ENCODE peak calls at places on chromosomes 5 and 9, in four cellular contexts. A, E, N and W are unnamed samples.

GRCh38 chr5:105789246-105789645 is 1881.5 kb downstream of the EFNA5 start:
- DNase-seq in A (no peak), E (no peak), N (no peak), W (no peak)

GRCh38 chr9:114849450-114849849 is 43.6 kb upstream of the TNFSF15 start:
- DNase-seq in A (no peak), E (no peak), N (no peak), W (no peak)

GRCh38 chr5:160929906-160930305 is 77.9 kb upstream of the ATP10B start:
- DNase-seq in A (no peak), E (no peak), N (no peak), W (no peak)

GRCh38 chr5:168227001-168227400 is 64.4 kb upstream of the WWC1 start:
- DNase-seq in A (peak), E (no peak), N (no peak), W (no peak)

GRCh38 chr5:31675472-31675871 is 36.5 kb downstream of the PDZD2 start:
- DNase-seq in A (no peak), E (no peak), N (no peak), W (no peak)

GRCh38 chr9:131013771-131014676 is 5.0 kb downstream of the LAMC3 start:
- DNase-seq in A (peak), E (no peak), N (no peak), W (no peak)

GRCh38 chr5:172902497-172903472 is 56.4 kb upstream of the RPL26L1 start:
- DNase-seq in A (peak), E (peak), N (no peak), W (peak)

GRCh38 chr5:37834542-37835399 is 5.1 kb downstream of the GDNF start:
- DNase-seq in A (no peak), E (peak), N (no peak), W (no peak)

GRCh38 chr5:80033513-80033912 is 1.6 kb upstream of the THBS4 start:
- DNase-seq in A (no peak), E (no peak), N (no peak), W (no peak)

GRCh38 chr9:114803886-114804285 is 2.0 kb downstream of the TNFSF15 start:
- DNase-seq in A (no peak), E (no peak), N (no peak), W (peak)

GRCh38 chr5:52896524-52897237 is 92.5 kb upstream of the ITGA2 start:
- DNase-seq in A (no peak), E (no peak), N (no peak), W (no peak)

GRCh38 chr5:73256462-73257260 is 83.7 kb downstream of the TMEM174 start:
- DNase-seq in A (no peak), E (no peak), N (no peak), W (peak)

GRCh38 chr5:72209515-72210115 is 102.3 kb downstream of the MAP1B start:
- DNase-seq in A (no peak), E (no peak), N (no peak), W (no peak)

GRCh38 chr9:74369844-74370243 is 127.3 kb upstream of the RORB start:
- DNase-seq in A (no peak), E (no peak), N (no peak), W (no peak)

GRCh38 chr5:1875843-1876671 is 6.7 kb downstream of the IRX4 start:
- DNase-seq in A (no peak), E (no peak), N (no peak), W (no peak)

GRCh38 chr9:120383999-120384924 is 195.7 kb downstream of the CDK5RAP2 start:
- DNase-seq in A (no peak), E (no peak), N (peak), W (peak)

GRCh38 chr5:163401271-163401670 is 36.1 kb upstream of the CCNG1 start:
- DNase-seq in A (no peak), E (no peak), N (no peak), W (no peak)

GRCh38 chr5:147559725-147560124 is 49.9 kb upstream of the DPYSL3 start:
- DNase-seq in A (no peak), E (no peak), N (no peak), W (no peak)

GRCh38 chr5:135441256-135441915 is 5.8 kb downstream of the DCANP1 start:
- DNase-seq in A (no peak), E (no peak), N (peak), W (no peak)

GRCh38 chr5:173481821-173482220 is 134.6 kb downstream of the BOD1 start:
- DNase-seq in A (no peak), E (no peak), N (no peak), W (no peak)

GRCh38 chr9:77667151-77667550 is 19.0 kb upstream of the GNA14 start:
- DNase-seq in A (no peak), E (no peak), N (no peak), W (no peak)

GRCh38 chr5:77103457-77103856 is 16.4 kb upstream of the ZBED3 start:
- DNase-seq in A (no peak), E (no peak), N (no peak), W (no peak)

GRCh38 chr9:108643756-108644510 is 211.9 kb downstream of the ACTL7B start:
- DNase-seq in A (no peak), E (no peak), N (no peak), W (no peak)

GRCh38 chr5:132873119-132873929 is at the start of gene LEAP2:
- DNase-seq in A (no peak), E (no peak), N (no peak), W (peak)

GRCh38 chr5:93053825-93054224 is 527.2 kb downstream of the NR2F1-AS1 start:
- DNase-seq in A (no peak), E (no peak), N (no peak), W (peak)

GRCh38 chr5:33401482-33402390 is 39.0 kb upstream of the TARS1 start:
- DNase-seq in A (no peak), E (no peak), N (no peak), W (peak)

GRCh38 chr9:5910413-5911057 is 19.8 kb downstream of the MLANA start:
- DNase-seq in A (no peak), E (no peak), N (no peak), W (no peak)

DNA sequence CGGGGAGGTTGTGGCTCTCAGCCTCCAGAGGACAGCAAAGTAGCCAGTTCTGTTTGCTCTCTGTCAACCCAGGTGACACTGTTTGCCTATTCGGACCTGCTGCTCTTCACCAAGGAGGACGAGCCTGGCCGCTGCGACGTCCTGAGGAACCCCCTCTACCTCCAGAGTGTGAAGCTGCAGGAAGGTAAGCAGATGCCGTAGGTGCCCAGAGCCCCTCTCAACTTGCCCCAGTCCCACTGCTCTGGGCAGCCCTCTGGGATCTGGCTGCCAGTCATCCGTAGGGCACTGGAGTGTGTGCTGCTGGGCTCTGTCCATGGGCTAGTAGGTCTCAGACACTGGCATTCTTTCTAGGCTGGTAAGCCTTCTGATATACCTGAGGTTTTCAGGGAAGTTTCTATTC is 59.3 kb downstream of the RGS3 start:
- DNase-seq in A (no peak), E (no peak), N (no peak), W (no peak)
- H3K4me3 ChIP-seq in A (no peak), E (no peak), N (no peak), W (no peak)

DNA sequence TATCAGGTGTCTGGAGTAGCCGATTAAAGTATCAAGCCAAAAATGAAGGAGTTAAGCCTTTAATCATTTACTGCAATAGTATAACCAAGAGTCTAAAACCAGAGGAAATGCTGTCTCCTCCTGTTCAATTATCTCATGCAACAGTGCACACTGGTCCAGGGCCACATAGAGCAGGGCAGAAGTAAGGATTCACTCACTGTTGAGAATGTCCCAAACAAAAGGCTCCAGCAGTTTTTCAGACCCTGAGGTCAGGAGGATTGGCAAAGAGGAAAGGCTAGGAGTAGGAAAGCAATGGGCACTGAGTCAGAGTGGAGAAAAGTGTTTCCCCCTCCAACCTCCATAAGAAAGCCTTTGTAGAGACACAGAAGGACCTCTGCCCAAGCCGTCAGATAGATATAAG is 168.2 kb downstream of the RNF180 start:
- DNase-seq in A (no peak), E (no peak), N (no peak), W (no peak)
- TF ChIP-seq POLR2A in A (no peak), E (no peak), N (no peak), W (no peak)

DNA sequence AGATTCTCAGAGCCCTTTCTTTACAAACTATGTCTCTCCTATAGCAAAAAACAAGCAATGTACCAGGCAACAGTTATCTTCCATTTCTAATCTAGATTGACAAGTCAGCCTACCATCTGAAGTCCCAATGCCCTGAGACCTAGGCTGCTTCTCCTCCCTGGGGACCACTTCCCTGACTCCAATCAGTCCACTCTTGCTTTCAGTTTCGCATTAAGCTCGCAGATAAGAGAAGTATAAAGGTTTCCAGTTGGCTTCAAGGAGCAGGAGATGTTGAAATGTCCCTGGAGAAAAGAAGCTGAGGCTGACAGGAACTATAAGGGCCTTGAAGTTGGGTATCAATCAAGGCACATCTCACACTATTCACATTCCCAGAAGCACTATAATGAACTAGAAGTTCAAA is 32.3 kb downstream of the ERP44 start:
- DNase-seq in A (peak), E (no peak), N (no peak), W (peak)
- H3K4me3 ChIP-seq in A (no peak), E (no peak), N (no peak), W (no peak)

GRCh38 chr5:179795049-179795862 is 1.5 kb downstream of the LTC4S start:
- DNase-seq in A (no peak), E (peak), N (peak), W (no peak)

GRCh38 chr5:179796877-179797608 is 3.3 kb downstream of the LTC4S start:
- DNase-seq in A (no peak), E (peak), N (no peak), W (no peak)

GRCh38 chr5:179797741-179798140 is 4.0 kb downstream of the LTC4S start:
- DNase-seq in A (peak), E (peak), N (no peak), W (no peak)

GRCh38 chr5:179794575-179794974 is 789 bp downstream of the LTC4S start:
- DNase-seq in A (no peak), E (peak), N (no peak), W (no peak)

GRCh38 chr5:179795863-179796833 is 2.4 kb downstream of the LTC4S start:
- DNase-seq in A (peak), E (peak), N (peak), W (peak)
- TF ChIP-seq POLR2A in A (no peak), E (no peak), N (no peak), W (peak)

GRCh38 chr9:95147452-95147851 is 170.1 kb downstream of the FANCC start:
- DNase-seq in A (no peak), E (no peak), N (no peak), W (peak)
- H3K4me3 ChIP-seq in A (no peak), E (no peak), N (no peak), W (no peak)

GRCh38 chr9:133812077-133812868 is 74.1 kb upstream of the SARDH start:
- DNase-seq in A (no peak), E (no peak), N (no peak), W (no peak)
- TF ChIP-seq POLR2A in A (no peak), E (no peak), N (no peak), W (no peak)

GRCh38 chr5:171313481-171314206 is 4.6 kb downstream of the TLX3 start:
- DNase-seq in A (no peak), E (no peak), N (no peak), W (no peak)
- H3K4me3 ChIP-seq in A (no peak), E (no peak), N (no peak), W (no peak)

GRCh38 chr5:154937718-154938466 is at the start of gene GEMIN5:
- DNase-seq in A (peak), E (peak), N (peak), W (peak)

GRCh38 chr5:154940375-154940771 is 500 bp upstream of the MRPL22 start:
- DNase-seq in A (no peak), E (no peak), N (no peak), W (no peak)

GRCh38 chr5:154943527-154943926 is 2.7 kb downstream of the MRPL22 start:
- DNase-seq in A (no peak), E (no peak), N (no peak), W (no peak)

GRCh38 chr5:154944716-154945115 is 3.8 kb downstream of the MRPL22 start:
- DNase-seq in A (no peak), E (no peak), N (no peak), W (no peak)

DNA sequence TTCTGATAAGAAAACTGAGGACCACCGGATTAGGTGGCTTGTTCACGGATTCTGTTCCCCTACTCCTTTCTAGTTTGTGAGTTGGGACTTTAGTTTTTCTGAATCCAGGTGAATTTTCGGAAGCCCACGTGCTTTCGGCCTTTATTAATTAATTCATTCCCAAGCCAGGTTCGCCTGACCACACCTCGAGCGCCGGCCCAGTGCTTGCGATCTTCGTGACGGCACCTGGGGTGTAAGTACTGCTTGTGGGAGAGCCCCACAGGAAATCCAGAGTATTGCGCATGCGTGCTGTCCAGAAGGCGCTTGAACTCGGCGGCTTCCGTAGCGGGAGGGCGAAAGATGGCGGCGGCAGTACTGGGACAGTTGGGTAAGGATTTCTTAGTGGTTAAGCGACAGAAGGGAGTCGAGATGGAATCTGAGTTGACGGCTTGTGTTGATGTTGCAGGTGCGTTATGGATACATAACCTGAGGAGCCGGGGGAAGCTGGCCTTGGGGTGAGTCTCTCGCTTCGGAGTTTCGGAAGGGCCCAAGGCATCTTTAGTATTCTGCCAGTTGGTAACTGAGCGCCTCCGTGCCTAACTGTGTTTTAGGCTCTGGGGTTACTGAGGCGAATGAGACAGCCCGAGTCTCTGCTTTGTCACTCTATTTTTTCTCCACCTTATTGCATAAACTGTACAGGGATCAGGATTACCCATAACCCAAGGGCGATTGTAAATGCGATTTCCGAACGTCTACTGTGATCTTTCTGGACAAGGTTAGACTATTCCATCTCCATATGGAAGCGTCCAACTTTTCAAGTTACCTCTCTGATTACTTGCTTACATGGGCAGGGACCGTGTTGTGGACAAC is at the start of gene MRPL22:
- DNase-seq in A (peak), E (peak), N (peak), W (peak)
- TF ChIP-seq POLR2A in A (no peak), E (peak), N (no peak), W (peak)